ENCODE peak calls at places on chromosomes 6 and 20, in six cellular contexts. W, C, E, D, B and K are unnamed samples.

GRCh38 chr6:50116390-50116789 is 66.7 kb upstream of the DEFB112 start:
- DNase-seq in E (no peak), B (no peak), C (no peak), W (no peak), D (no peak), K (no peak)

GRCh38 chr20:56985286-56985685 is 281.2 kb downstream of the BMP7 start:
- DNase-seq in C (no peak), B (no peak), W (no peak), D (no peak), E (no peak), K (no peak)

GRCh38 chr6:153367006-153367405 is 235.9 kb upstream of the RGS17 start:
- DNase-seq in D (no peak), W (no peak), B (no peak), E (no peak), C (no peak), K (no peak)

GRCh38 chr6:152068622-152069261 is 261.3 kb downstream of the ESR1 start:
- DNase-seq in B (no peak), E (no peak), D (peak), W (no peak), C (no peak), K (no peak)

GRCh38 chr20:40283689-40284088 is 405.3 kb downstream of the MAFB start:
- DNase-seq in B (no peak), W (no peak), E (no peak), D (no peak), C (no peak), K (no peak)

GRCh38 chr6:125853740-125854139 is 63.0 kb downstream of the NCOA7 start:
- DNase-seq in E (no peak), B (no peak), D (no peak), W (no peak), C (no peak), K (no peak)

GRCh38 chr6:46248143-46248542 is 77.4 kb upstream of the ENPP5 start:
- DNase-seq in D (no peak), E (no peak), W (no peak), C (no peak), B (no peak), K (no peak)

GRCh38 chr6:3561745-3562144 is 104.9 kb upstream of the SLC22A23 start:
- DNase-seq in D (no peak), W (no peak), C (no peak), B (no peak), E (peak), K (no peak)

GRCh38 chr6:22413681-22414305 is 117.0 kb upstream of the PRL start:
- DNase-seq in W (no peak), C (no peak), D (no peak), B (no peak), E (no peak), K (no peak)

GRCh38 chr6:118284736-118285360 is 263.2 kb upstream of the PLN start:
- DNase-seq in C (no peak), B (no peak), W (no peak), E (no peak), D (no peak), K (no peak)

GRCh38 chr20:16712541-16712947 is 17.3 kb upstream of the SNRPB2 start:
- DNase-seq in C (no peak), D (no peak), W (no peak), E (peak), B (no peak), K (no peak)

GRCh38 chr6:127475823-127476176 is 16.6 kb upstream of the KIAA0408 start:
- DNase-seq in C (no peak), W (no peak), D (no peak), B (no peak), E (no peak), K (no peak)

GRCh38 chr6:14283600-14284235 is 166.1 kb downstream of the CD83 start:
- DNase-seq in E (no peak), W (no peak), C (no peak), B (no peak), D (no peak), K (no peak)

GRCh38 chr6:131255434-131255833 is 120.2 kb downstream of the AKAP7 start:
- DNase-seq in E (no peak), D (no peak), C (no peak), B (no peak), W (no peak), K (no peak)

GRCh38 chr6:104784884-104785283 is 74.8 kb downstream of the HACE1 start:
- DNase-seq in D (no peak), C (no peak), W (no peak), E (no peak), B (no peak), K (no peak)

GRCh38 chr6:121810346-121811032 is 375.0 kb downstream of the GJA1 start:
- DNase-seq in W (no peak), B (no peak), C (no peak), D (no peak), E (no peak), K (no peak)

GRCh38 chr20:24742436-24742835 is 206.6 kb upstream of the CST7 start:
- DNase-seq in C (no peak), E (no peak), B (no peak), D (no peak), W (no peak), K (no peak)

GRCh38 chr6:142356271-142356938 is 54.6 kb downstream of the ADGRG6 start:
- DNase-seq in C (no peak), W (no peak), E (no peak), B (no peak), D (no peak), K (no peak)

GRCh38 chr6:138776659-138777058 is 3.1 kb downstream of the CCDC28A start:
- DNase-seq in E (no peak), C (no peak), D (no peak), W (no peak), B (no peak), K (no peak)

GRCh38 chr6:138774370-138774769 is 801 bp downstream of the CCDC28A start:
- DNase-seq in C (no peak), B (no peak), W (no peak), D (no peak), E (no peak), K (no peak)

GRCh38 chr6:138772596-138773176 is 883 bp upstream of the CCDC28A start:
- DNase-seq in D (peak), C (no peak), B (no peak), E (no peak), W (no peak), K (no peak)

GRCh38 chr6:138778331-138778730 is 4.8 kb downstream of the CCDC28A start:
- DNase-seq in E (no peak), B (no peak), D (no peak), C (no peak), W (no peak), K (no peak)

DNA sequence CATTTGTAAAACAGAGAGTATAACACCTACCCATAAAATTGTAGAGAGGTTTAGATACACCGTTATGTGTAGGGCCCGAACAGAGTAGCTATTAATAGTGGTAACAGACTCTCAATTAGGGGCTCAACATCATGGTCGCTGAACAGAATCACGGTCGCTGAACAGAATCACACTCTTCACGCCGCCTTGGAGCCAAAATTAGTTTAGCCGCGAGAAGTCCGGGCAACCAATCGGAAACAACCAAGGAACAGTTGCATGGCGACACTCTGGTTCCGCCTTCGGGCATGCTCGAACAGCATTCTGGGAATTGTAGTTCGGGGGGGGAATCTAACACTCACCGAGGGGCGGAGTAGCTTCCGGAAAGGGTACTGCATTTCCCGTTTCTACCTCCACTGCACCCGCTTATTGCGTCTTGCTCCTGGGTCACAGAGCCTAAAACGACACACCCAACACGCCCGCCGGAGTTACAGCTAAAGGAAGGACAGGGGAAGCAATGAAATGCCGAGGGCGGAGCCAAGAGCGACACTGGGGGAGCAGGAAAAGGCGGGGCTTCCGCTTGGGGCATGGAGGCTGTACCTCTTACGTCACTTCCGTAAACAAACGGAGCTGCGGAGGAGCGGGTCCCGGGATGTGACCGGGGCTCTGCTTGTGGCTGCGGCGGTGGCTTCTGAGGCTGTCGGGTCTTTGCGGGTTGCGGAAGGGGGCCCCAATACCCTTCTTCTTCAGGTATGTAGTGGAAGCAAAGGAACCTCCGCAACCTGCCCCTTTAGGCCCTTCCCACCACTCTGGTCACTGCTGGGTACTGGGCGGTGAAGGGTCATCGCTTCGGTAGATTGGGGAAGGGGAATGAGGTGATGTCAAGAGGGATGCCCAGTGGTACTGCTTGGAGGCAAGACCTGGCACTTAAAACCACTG is at the start of gene CCDC28A:
- DNase-seq in C (peak), B (peak), E (peak), W (peak), D (peak), K (peak)
- TF ChIP-seq POLR2A in C (peak), B (peak), E (peak), W (peak), D (peak), K (peak)

GRCh38 chr6:167742719-167743303 is 83.9 kb upstream of the AFDN start:
- DNase-seq in B (no peak), D (no peak), W (no peak), E (peak), C (no peak), K (no peak)
- TF ChIP-seq TAF1 in B (no peak), D (no peak), W (no peak), E (no peak), C (no peak), K (no peak)

GRCh38 chr20:13009682-13010406 is 1.1 kb downstream of the SPTLC3 start:
- DNase-seq in D (no peak), C (peak), W (no peak), E (peak), B (peak), K (peak)
- TF ChIP-seq POLR2AphosphoS5 in D (no peak), C (no peak), W (no peak), E (no peak), B (no peak), K (no peak)

DNA sequence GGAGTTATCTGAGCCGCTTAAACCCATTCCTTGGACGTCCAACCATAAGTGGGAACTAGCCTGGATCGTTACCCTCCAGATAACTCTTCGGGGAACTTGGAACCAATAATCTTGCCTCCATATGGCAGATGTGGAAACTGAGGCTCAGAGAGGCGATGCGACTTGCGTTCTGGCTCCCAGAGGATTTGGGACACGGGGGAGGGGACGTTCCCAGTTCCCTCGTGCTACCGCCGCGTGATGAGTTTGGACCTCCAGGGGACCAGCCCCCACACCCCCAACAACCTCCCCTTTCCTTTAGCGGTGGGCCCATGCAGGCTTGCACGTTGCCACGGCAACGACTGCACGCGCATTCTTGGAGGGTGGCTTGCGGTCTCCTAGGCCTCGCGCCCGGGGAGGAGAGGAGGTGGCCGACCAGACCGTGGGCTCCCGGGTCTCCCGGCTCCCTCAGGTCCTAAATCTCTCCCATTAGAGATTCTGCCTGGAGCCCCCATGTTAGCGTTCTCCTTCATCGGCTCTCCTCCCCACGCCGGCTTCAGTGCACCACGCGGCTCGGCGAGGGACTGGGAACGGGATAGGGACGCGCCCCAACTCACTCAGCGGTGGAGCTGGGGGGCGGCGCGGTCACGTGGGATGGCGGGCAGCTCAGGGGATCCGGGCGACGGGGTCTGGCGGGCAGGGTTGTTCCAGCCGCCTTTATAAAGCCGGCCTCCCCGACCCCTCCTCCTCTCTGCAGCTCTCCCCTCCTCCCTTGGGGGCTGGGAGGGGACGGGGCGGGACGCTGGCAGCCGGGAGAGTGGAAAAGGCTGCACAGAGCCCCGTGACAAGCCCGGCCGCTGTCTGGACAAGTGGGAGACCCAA is at the start of gene PLTP:
- DNase-seq in D (peak), B (no peak), W (no peak), C (no peak), E (no peak), K (no peak)
- TF ChIP-seq POLR2A in D (peak), B (no peak), W (peak), C (no peak), E (peak), K (no peak)

DNA sequence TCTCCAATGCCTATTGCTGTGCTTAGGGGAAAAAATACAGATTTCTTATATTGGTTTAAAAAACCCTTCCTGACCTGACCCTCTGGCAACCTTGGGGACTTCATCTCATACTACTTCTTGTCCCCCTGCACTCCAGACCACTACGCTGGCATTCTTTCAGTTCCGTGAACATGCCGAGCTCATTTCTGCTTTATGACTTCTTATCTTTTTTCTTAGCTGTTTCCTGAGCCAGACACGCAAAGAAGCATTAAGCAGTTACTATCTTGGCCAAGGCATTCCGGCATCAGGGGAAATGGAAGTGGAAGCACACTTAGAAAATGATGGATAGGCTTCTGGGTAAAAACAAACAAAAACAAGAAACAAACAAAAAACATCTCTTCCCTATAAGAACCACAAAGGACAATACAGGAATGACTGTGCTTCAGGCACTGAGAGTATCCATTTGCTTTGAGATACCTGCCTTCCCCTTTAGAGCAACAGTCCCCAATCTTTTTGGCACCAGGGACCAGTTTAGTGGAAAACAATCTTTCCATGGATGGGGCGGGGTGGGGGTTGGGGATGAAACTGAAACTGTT is 4.4 kb upstream of the CCDC28A start:
- DNase-seq in W (no peak), D (peak), B (no peak), E (no peak), C (no peak), K (no peak)
- TF ChIP-seq TAF1 in W (no peak), D (no peak), B (no peak), E (no peak), C (no peak), K (no peak)

DNA sequence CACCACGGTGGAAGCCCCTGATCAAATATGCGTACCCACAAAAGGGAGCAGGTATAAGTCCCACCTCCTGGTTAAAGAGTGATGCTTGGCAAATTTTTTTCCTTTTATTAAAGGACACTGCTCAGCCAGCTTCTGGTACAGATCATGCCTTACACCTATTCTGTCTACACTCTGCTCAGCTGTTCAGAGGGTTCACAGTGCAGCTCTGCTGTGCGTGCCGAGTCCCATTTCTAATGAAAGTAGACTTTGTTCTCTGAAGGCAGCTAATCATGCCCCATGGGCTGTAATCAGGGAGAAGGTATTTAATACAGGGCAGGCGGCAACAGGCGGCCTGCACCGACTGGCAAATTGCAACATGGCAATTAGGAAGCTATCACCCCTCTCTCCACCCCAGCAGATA is 16.3 kb downstream of the LRRC73 start:
- DNase-seq in C (no peak), W (no peak), B (no peak), D (no peak), E (peak), K (no peak)
- TF ChIP-seq POLR2AphosphoS5 in C (no peak), W (no peak), B (no peak), D (no peak), E (no peak), K (no peak)